ENCODE peak calls at places on chromosomes 4 and X, in six cellular contexts. L is mesenchymal stem cell, C is IMR-90, T is H9, Q is H1, V is trophoblast cell. H is an unnamed sample.

GRCh38 chr4:48178931-48179330 is 44.9 kb upstream of the TXK start:
- DNase-seq in L (no peak), C (no peak), T (peak; percentile 33), Q (no peak), V (no peak), H (no peak)

GRCh38 chrX:131746491-131746968 is 202.7 kb downstream of the OR13H1 start:
- DNase-seq in L (no peak), C (peak; percentile 86), T (peak; percentile 50), Q (no peak), V (peak; percentile 98), H (no peak)

GRCh38 chr4:48141048-48141447 is 7.0 kb upstream of the TXK start:
- DNase-seq in L (peak; percentile 50), C (peak; percentile 56), T (no peak), Q (no peak), V (peak; percentile 74), H (no peak)

GRCh38 chr4:186724048-186724860 is 598 bp upstream of the FAT1 start:
- DNase-seq in L (peak; percentile 60), C (peak; percentile 49), T (peak; percentile 83), Q (no peak), V (peak; percentile 79), H (peak; percentile 57)

GRCh38 chr4:144176476-144176875 is 36.0 kb upstream of the GYPA start:
- DNase-seq in L (no peak), C (no peak), T (no peak), Q (no peak), V (no peak), H (no peak)

GRCh38 chr4:143384381-143384994 is 47.8 kb downstream of the GAB1 start:
- DNase-seq in L (peak; percentile 14), C (peak; percentile 47), T (no peak), Q (no peak), V (no peak), H (no peak)

GRCh38 chr4:96352051-96352517 is 512.2 kb downstream of the PDHA2 start:
- DNase-seq in L (peak; percentile 47), C (no peak), T (peak; percentile 32), Q (no peak), V (peak; percentile 27), H (peak; percentile 9)

GRCh38 chr4:7747556-7747955 is 192.1 kb downstream of the AFAP1 start:
- DNase-seq in L (no peak), C (no peak), T (no peak), Q (no peak), V (no peak), H (no peak)

GRCh38 chrX:105662248-105662647 is 160.1 kb upstream of the NRK start:
- DNase-seq in L (no peak), C (no peak), T (no peak), Q (no peak), V (no peak), H (no peak)

DNA sequence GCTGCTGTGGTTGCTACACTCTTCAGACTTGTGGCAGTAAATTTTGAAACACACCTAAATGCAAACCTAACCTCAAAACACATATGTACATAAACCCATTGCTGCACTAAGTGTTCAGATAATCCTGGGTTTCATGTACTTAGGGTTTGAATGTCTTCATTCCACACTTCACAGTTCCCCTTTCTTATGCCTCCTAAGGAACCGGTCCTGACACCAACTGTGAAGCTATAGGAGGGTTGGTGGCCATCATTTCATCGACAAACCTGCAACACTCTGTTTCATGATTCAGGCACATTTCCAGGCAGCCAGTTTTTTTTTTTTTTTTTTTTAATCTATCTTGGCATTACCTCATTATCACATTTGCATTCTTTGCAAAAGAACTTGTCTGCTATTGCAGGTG is 3.2 kb downstream of the STOX2 start:
- DNase-seq in L (no peak), C (no peak), T (no peak), Q (no peak), V (no peak), H (no peak)
- H4K91ac ChIP-seq in L (no peak overlapping the region), C (no peak overlapping the region), T (no peak overlapping the region), Q (no peak overlapping the region), V (no peak overlapping the region), H (no peak overlapping the region)

GRCh38 chr4:56551516-56551915 is 45.9 kb downstream of the ARL9 start:
- DNase-seq in L (no peak), C (no peak), T (no peak), Q (no peak), V (no peak), H (no peak)

GRCh38 chr4:56544573-56545131 is 39.1 kb downstream of the ARL9 start:
- DNase-seq in L (peak; percentile 85), C (peak; percentile 84), T (peak; percentile 89), Q (no peak), V (peak; percentile 93), H (peak; percentile 83)

GRCh38 chr4:56552273-56552672 is 46.7 kb downstream of the ARL9 start:
- DNase-seq in L (no peak), C (no peak), T (no peak), Q (no peak), V (no peak), H (no peak)

DNA sequence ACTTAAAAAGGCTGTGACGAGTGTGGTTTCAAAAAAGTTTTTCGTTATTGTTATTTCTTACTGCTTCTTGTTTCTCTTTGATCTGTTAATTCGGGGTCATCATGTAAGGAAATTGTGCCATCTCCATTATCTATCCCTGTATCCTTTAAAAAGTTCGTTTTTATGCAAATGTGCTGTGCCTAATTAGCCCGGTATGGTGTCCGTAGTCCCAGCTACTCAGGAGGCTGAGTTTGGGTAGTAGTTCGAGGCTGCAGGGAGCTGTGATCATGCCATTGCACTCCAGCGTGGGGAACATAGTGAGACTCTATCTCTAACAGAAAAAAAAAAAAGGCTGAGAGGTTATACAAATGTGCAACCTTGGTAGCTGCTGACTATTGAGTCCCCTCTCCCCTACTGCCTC is 45.1 kb downstream of the ARL9 start:
- DNase-seq in L (no peak), C (no peak), T (no peak), Q (no peak), V (no peak), H (no peak)
- H4K91ac ChIP-seq in L (no peak overlapping the region), C (no peak overlapping the region), T (no peak overlapping the region), Q (no peak overlapping the region), V (no peak overlapping the region), H (no peak overlapping the region)

GRCh38 chr4:169601016-169601771 is 11.2 kb downstream of the NEK1 start:
- DNase-seq in L (no peak), C (no peak), T (no peak), Q (no peak), V (no peak), H (no peak)

GRCh38 chr4:169604903-169605331 is 7.5 kb downstream of the NEK1 start:
- DNase-seq in L (no peak), C (no peak), T (no peak), Q (no peak), V (no peak), H (no peak)

GRCh38 chr4:169604131-169604900 is 8.1 kb downstream of the NEK1 start:
- DNase-seq in L (peak; percentile 79), C (peak; percentile 83), T (no peak), Q (no peak), V (no peak), H (no peak)

GRCh38 chr4:169603312-169603711 is 9.1 kb downstream of the NEK1 start:
- DNase-seq in L (no peak), C (no peak), T (no peak), Q (no peak), V (no peak), H (no peak)
- H4K91ac ChIP-seq in L (no peak overlapping the region), C (no peak overlapping the region), T (no peak overlapping the region), Q (no peak overlapping the region), V (no peak overlapping the region), H (no peak overlapping the region)

GRCh38 chr4:153724606-153725005 is 35.2 kb downstream of the RNF175 start:
- DNase-seq in L (no peak), C (no peak), T (no peak), Q (no peak), V (no peak), H (no peak)

GRCh38 chr4:153728151-153728550 is 31.7 kb downstream of the RNF175 start:
- DNase-seq in L (no peak), C (no peak), T (no peak), Q (no peak), V (no peak), H (no peak)

GRCh38 chr4:153725811-153726154 is 34.0 kb downstream of the RNF175 start:
- DNase-seq in L (no peak), C (no peak), T (no peak), Q (no peak), V (no peak), H (no peak)

GRCh38 chr4:153722036-153722435 is 37.8 kb downstream of the RNF175 start:
- DNase-seq in L (no peak), C (no peak), T (no peak), Q (no peak), V (no peak), H (no peak)

DNA sequence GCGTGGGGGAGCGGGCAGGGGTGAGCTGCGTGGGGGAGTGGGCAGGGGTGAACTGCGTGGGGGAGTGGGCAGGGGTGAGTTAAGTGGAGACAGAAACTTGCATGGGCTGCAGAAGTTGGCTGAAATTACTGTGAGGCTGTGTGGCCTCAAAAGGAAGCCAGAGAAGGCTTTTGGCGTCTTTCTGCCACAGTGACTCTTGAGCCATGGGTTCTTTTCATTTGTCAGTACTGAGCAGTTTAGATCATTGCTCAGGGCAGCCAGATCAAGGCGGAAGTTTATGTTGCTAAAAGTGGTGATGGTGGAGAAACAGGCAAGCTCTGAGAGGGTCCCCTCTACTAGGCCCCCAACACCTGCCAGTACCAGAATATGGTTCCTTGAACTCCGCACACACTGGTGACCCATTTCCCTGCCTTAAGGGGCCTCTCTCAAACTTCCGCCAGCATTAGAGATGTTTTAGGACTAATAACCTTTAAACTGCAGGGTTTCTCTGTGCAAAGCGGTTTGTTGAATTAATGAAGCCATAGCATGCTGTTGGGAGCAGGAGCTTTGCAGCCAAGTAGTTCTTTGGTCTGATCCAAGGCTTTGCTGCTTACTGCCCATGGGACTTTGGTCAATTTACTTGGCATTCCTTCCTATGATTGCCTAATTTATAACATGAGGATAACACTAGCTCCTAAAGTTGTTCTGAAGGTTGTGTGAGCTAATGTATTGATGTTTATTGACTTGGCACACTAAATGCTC is 34.6 kb downstream of the RNF175 start:
- DNase-seq in L (no peak), C (no peak), T (no peak), Q (no peak), V (no peak), H (no peak)
- H4K91ac ChIP-seq in L (no peak overlapping the region), C (no peak overlapping the region), T (no peak overlapping the region), Q (no peak overlapping the region), V (no peak overlapping the region), H (no peak overlapping the region)

GRCh38 chr4:113350576-113350975 is 301.1 kb downstream of the ANK2 start:
- DNase-seq in L (no peak), C (no peak), T (no peak), Q (no peak), V (no peak), H (no peak)
- H4K91ac ChIP-seq in L (no peak overlapping the region), C (no peak overlapping the region), T (no peak overlapping the region), Q (no peak overlapping the region), V (no peak overlapping the region), H (no peak overlapping the region)

DNA sequence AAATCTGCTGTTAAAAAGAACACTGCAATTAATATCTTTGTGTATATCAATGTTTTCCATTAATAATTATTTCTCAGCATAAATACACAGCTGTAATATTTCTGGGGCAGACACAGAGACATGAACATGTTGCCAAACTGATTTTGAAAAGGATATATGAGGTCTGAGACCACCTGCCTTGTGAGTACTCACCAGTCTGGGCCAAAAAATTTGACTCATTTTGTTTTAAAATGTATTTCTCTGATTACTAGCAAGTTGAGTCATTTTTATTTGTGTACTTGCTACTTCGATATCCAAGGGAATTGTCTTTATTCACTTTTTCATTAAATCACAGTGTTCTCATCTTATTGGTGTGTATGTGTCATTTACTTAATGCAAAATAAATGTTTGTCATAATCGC is 8.5 kb upstream of the RAI2 start:
- DNase-seq in L (no peak), C (no peak), T (no peak), Q (no peak), V (no peak), H (no peak)
- H4K91ac ChIP-seq in L (no peak overlapping the region), C (no peak overlapping the region), T (no peak overlapping the region), Q (no peak overlapping the region), V (no peak overlapping the region), H (no peak overlapping the region)